ENCODE peak calls at places on chromosomes 4 and X, in seven cellular contexts. P is H9, T is neuronal stem cell, Z is trophoblast cell, D is mesendoderm, Q is IMR-90, Y is H1. H is an unnamed sample.

GRCh38 chr4:72846280-72847111 is 223.0 kb downstream of the COX18 start:
- DNase-seq in D (peak; percentile 91), T (peak; percentile 14), Q (no peak), Z (peak; percentile 17), P (peak; percentile 85), Y (peak; percentile 67), H (peak; percentile 32)

GRCh38 chr4:1351854-1352633 is 5.0 kb downstream of the UVSSA start:
- DNase-seq in Z (peak; percentile 92), Q (peak; percentile 70), T (peak; percentile 67), P (peak; percentile 91), D (peak; percentile 78), Y (peak; percentile 99), H (peak; percentile 72)

GRCh38 chrX:24025741-24026402 is 1.1 kb downstream of the KLHL15 start:
- DNase-seq in Q (peak; percentile 81), D (peak; percentile 70), P (peak; percentile 70), Z (peak; percentile 67), Y (peak; percentile 50), T (no peak), H (peak; percentile 76)

GRCh38 chrX:141839856-141840255 is 1.7 kb downstream of the MAGEC3 start:
- DNase-seq in Y (no peak), P (no peak), D (no peak), T (no peak), Q (no peak), Z (no peak), H (no peak)

GRCh38 chr4:159269143-159269542 is 166.3 kb downstream of the RAPGEF2 start:
- DNase-seq in Y (no peak), P (no peak), T (no peak), Z (no peak), D (no peak), Q (no peak), H (no peak)

GRCh38 chr4:74455361-74456055 is 10.6 kb downstream of the AREG start:
- DNase-seq in D (no peak), T (no peak), Q (no peak), Y (no peak), P (no peak), Z (no peak), H (no peak)

GRCh38 chr4:48079972-48080391 is 54.1 kb downstream of the TXK start:
- DNase-seq in Q (no peak), Y (no peak), D (peak; percentile 56), T (no peak), P (no peak), Z (peak; percentile 86), H (peak; percentile 82)

GRCh38 chr4:189385098-189385497 is 555.6 kb upstream of the FRG1 start:
- DNase-seq in Y (no peak), Z (no peak), D (no peak), Q (no peak), P (no peak), T (no peak), H (no peak)

DNA sequence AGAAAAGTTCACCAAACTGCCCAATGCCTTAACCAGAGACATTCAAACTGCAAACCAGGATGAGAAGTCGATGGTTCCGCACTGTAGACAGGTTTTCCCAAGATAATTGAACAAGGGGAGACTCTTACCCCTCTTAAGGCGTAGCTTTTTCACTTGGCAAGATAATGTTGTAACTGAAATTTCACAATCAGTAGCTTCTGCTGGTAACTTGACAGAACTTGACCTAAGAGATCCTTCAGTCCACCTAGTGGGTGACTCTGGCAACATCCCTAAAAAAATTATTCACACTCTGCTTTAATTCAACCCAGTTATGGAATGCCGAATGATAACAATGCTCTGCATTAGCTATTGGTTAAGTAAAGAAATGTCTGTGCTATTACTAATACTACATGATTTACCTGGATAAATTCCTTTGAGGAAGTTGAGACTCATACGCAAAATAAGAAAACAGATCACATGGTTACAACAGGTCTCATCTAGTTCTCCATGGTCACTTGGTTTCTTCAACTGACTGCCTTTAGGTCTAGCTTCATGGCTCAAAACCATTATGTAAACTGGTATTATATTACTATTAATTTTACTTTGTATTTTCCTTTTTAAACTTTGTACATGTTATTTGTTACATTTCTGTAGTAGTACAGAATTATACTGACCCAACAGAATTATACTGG is 9.1 kb downstream of the ELF2 start:
- DNase-seq in P (no peak), Q (peak; percentile 68), Z (peak; percentile 91), T (no peak), D (peak; percentile 72), Y (no peak), H (peak; percentile 76)
- H2BK120ac ChIP-seq in P (no peak overlapping the region), Q (no peak overlapping the region), Z (no peak overlapping the region), T (no peak overlapping the region), D (no peak overlapping the region), Y (no peak overlapping the region), H (no peak overlapping the region)

DNA sequence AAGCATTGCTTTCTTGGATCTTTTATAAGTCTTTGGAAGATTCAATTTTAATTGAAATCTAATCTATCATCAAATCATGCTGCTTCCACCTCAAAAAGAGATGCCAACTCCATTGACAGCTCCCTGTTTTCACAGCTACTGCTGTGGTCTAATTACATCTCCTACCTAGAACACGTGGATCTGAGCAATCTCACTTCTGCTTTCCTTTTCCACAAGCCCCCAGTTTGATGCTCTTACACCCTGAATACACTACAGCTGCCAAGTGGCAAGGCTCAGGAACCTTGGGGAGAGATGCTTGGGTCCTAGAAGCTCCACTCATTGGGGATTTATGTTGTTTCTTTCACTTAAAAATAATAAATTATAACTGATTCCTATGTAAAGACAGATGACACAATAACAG is 172.0 kb downstream of the CFAP299 start:
- DNase-seq in Q (no peak), D (no peak), T (no peak), Z (no peak), P (no peak), Y (no peak), H (no peak)
- H3K23ac ChIP-seq in Q (no peak overlapping the region), D (no peak overlapping the region), T (no peak overlapping the region), Z (no peak overlapping the region), P (no peak overlapping the region), Y (no peak overlapping the region), H (no peak overlapping the region)

GRCh38 chr4:97394653-97395052 is 748.6 kb downstream of the STPG2 start:
- DNase-seq in Y (no peak), P (no peak), T (no peak), Q (no peak), D (no peak), Z (no peak), H (no peak)

DNA sequence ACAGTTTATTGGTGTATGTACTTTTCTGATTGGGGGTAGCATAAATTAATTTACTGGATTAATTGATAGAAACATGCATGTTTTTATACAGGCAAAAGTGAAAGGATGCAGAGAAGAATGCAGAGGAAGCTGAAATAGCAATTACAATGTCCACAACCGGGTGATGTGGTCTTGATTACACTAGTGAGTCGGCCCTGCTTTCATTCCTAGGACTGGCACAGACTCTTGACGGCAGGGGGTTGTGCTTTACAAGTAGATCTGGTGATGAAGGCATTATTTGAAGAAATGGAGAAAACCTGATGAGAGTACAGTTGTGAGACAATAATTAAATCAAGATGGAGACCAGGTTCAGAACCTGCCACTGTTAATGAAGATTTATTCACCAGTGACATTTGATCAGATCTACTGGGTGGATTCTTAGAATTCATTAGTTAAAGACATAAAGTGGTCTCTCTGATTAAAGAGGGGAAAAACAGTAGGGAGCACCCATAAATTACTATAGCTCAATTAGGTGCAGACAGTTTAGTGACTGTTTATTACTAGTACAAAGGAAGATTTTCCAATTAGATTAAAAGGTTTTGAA is 747.2 kb downstream of the STPG2 start:
- DNase-seq in P (no peak), Y (no peak), Q (no peak), T (no peak), D (no peak), Z (no peak), H (no peak)
- H2AK5ac ChIP-seq in P (no peak overlapping the region), Y (no peak overlapping the region), Q (no peak overlapping the region), T (no peak overlapping the region), D (no peak overlapping the region), Z (no peak overlapping the region), H (no peak overlapping the region)

DNA sequence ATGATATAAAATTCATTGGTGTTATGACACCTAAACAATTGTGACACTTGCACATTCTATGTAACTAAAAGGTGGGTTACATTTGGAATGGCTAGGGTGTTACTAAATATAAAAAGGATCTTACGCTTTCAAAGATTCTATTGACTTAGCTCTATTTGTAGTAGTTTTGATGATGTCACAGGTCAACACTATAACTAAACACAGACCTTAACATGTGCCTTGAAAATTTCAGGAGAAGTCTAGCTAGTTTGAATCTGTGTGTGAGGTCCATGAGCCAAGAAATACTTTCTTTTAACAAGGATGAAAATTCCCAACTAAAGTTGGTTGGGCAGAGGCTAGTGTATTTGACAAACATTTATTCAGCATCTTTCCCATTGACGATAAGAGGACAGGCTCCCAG is 298.0 kb downstream of the GPAT3 start:
- DNase-seq in P (no peak), Z (no peak), Y (no peak), T (no peak), D (no peak), Q (no peak), H (no peak)
- H2BK120ac ChIP-seq in P (no peak overlapping the region), Z (no peak overlapping the region), Y (no peak overlapping the region), T (no peak overlapping the region), D (no peak overlapping the region), Q (no peak overlapping the region), H (no peak overlapping the region)

H was measured in mesenchymal stem cell.